ENCODE peak calls at places on chromosomes 13 and 19, in seven cellular contexts. G is fibroblast of pulmonary artery, D is fibroblast of lung, Q is tibial artery, K is endothelial cell of umbilical vein, T is astrocyte of the cerebellum, H is epithelial cell of esophagus. F is an unnamed sample.

GRCh38 chr13:42821437-42821836 is 40.1 kb downstream of the FAM216B start:
- DNase-seq in G (peak), D (peak), Q (no peak), K (peak), T (peak), H (peak), F (peak)

GRCh38 chr19:31505596-31505910 is 156.3 kb upstream of the TSHZ3 start:
- DNase-seq in G (no peak), D (no peak), Q (no peak), K (no peak), T (no peak), H (no peak), F (no peak)

GRCh38 chr19:44747739-44748425 is 626 bp upstream of the BCL3 start:
- DNase-seq in G (peak), D (peak), Q (peak), K (peak), T (no peak), H (no peak), F (peak)

GRCh38 chr19:4264812-4265211 is 14.3 kb upstream of the SHD start:
- DNase-seq in G (no peak), D (no peak), Q (no peak), K (no peak), T (no peak), H (no peak), F (no peak)

GRCh38 chr19:46428278-46429141 is at the start of gene PNMA8C:
- DNase-seq in G (peak), D (peak), Q (peak), K (peak), T (no peak), H (no peak), F (peak)

GRCh38 chr13:93559718-93560117 is 333.1 kb downstream of the GPC6 start:
- DNase-seq in G (peak), D (peak), Q (no peak), K (no peak), T (peak), H (peak), F (peak)

GRCh38 chr13:37534181-37534580 is 64.4 kb downstream of the POSTN start:
- DNase-seq in G (peak), D (peak), Q (no peak), K (no peak), T (peak), H (peak), F (peak)

GRCh38 chr19:46488551-46488950 is 7.1 kb downstream of the PNMA8B start:
- DNase-seq in G (no peak), D (no peak), Q (no peak), K (no peak), T (no peak), H (no peak), F (no peak)

GRCh38 chr19:6700586-6701316 is 19.7 kb downstream of the C3 start:
- DNase-seq in G (no peak), D (no peak), Q (no peak), K (no peak), T (no peak), H (no peak), F (no peak)

GRCh38 chr13:95099541-95099940 is 201.7 kb downstream of the ABCC4 start:
- DNase-seq in G (peak), D (peak), Q (no peak), K (peak), T (no peak), H (peak), F (peak)

GRCh38 chr19:44401108-44401786 is at the start of gene ZNF285:
- DNase-seq in G (peak), D (peak), Q (peak), K (peak), T (peak), H (peak), F (peak)

GRCh38 chr19:7512400-7512851 is 3.5 kb upstream of the ZNF358 start:
- DNase-seq in G (no peak), D (no peak), Q (no peak), K (no peak), T (no peak), H (peak), F (no peak)

GRCh38 chr19:43721469-43722048 is 5.7 kb downstream of the IRGC start:
- DNase-seq in G (no peak), D (no peak), Q (no peak), K (no peak), T (no peak), H (no peak), F (no peak)

GRCh38 chr19:9565900-9566705 is 18.2 kb downstream of the ZNF121 start:
- DNase-seq in G (peak), D (peak), Q (no peak), K (no peak), T (no peak), H (peak), F (peak)

GRCh38 chr13:49629947-49630346 is 1.6 kb downstream of the ARL11 start:
- DNase-seq in G (no peak), D (no peak), Q (no peak), K (peak), T (no peak), H (peak), F (no peak)

GRCh38 chr13:53783466-53783865 is 754.9 kb downstream of the OLFM4 start:
- DNase-seq in G (no peak), D (no peak), Q (no peak), K (no peak), T (no peak), H (no peak), F (no peak)

GRCh38 chr19:13842294-13843103 is 34.4 kb upstream of the NANOS3 start:
- DNase-seq in G (peak), D (peak), Q (peak), K (peak), T (no peak), H (peak), F (peak)

GRCh38 chr13:25440081-25440480 is 68.3 kb downstream of the ATP8A2 start:
- DNase-seq in G (no peak), D (no peak), Q (no peak), K (no peak), T (no peak), H (no peak), F (no peak)

GRCh38 chr13:50127726-50128291 is 112.6 kb downstream of the KCNRG start:
- DNase-seq in G (no peak), D (no peak), Q (no peak), K (no peak), T (no peak), H (no peak), F (no peak)

GRCh38 chr19:29211562-29212416 is 1.2 kb downstream of the UQCRFS1 start:
- DNase-seq in G (peak), D (peak), Q (no peak), K (no peak), T (no peak), H (peak), F (peak)

GRCh38 chr19:12825259-12826131 is 8.9 kb downstream of the RTBDN start:
- DNase-seq in G (no peak), D (no peak), Q (no peak), K (peak), T (no peak), H (no peak), F (no peak)

GRCh38 chr19:13938361-13939027 is at the start of gene PODNL1:
- DNase-seq in G (peak), D (peak), Q (peak), K (no peak), T (peak), H (peak), F (peak)

GRCh38 chr13:91346848-91347211 is 657 bp upstream of the MIR17HG start:
- DNase-seq in G (peak), D (no peak), Q (no peak), K (peak), T (no peak), H (peak), F (peak)

GRCh38 chr19:1074512-1075283 is 7.7 kb downstream of the ARHGAP45 start:
- DNase-seq in G (no peak), D (no peak), Q (peak), K (no peak), T (no peak), H (no peak), F (no peak)

GRCh38 chr19:54587026-54587425 is 6.4 kb upstream of the LILRA1 start:
- DNase-seq in G (no peak), D (no peak), Q (no peak), K (no peak), T (no peak), H (no peak), F (no peak)

GRCh38 chr13:85430216-85430615 is 369.0 kb downstream of the SLITRK6 start:
- DNase-seq in G (no peak), D (no peak), Q (no peak), K (no peak), T (no peak), H (peak), F (no peak)

GRCh38 chr19:46609511-46610412 is 8.6 kb downstream of the CALM3 start:
- DNase-seq in G (no peak), D (no peak), Q (no peak), K (no peak), T (no peak), H (no peak), F (no peak)

GRCh38 chr13:107376393-107377085 is 808.6 kb upstream of the ARGLU1 start:
- DNase-seq in G (no peak), D (no peak), Q (no peak), K (no peak), T (no peak), H (no peak), F (peak)

GRCh38 chr13:63190219-63190618 is 1774.6 kb upstream of the PCDH20 start:
- DNase-seq in G (no peak), D (no peak), Q (no peak), K (no peak), T (no peak), H (no peak), F (peak)

GRCh38 chr13:99314640-99315176 is 7.5 kb upstream of the GPR183 start:
- DNase-seq in G (peak), D (no peak), Q (no peak), K (peak), T (no peak), H (no peak), F (peak)

GRCh38 chr13:33349314-33349995 is 63.9 kb upstream of the STARD13 start:
- DNase-seq in G (no peak), D (no peak), Q (peak), K (no peak), T (no peak), H (no peak), F (no peak)

GRCh38 chr13:32142956-32143375 is 111.4 kb downstream of the FRY start:
- DNase-seq in G (peak), D (peak), Q (no peak), K (peak), T (no peak), H (no peak), F (peak)

GRCh38 chr19:38647966-38648788 is 728 bp downstream of the ACTN4 start:
- DNase-seq in G (no peak), D (no peak), Q (no peak), K (peak), T (no peak), H (no peak), F (no peak)

GRCh38 chr13:43291289-43292055 is 268.1 kb downstream of the DNAJC15 start:
- DNase-seq in G (no peak), D (no peak), Q (no peak), K (no peak), T (no peak), H (no peak), F (no peak)

DNA sequence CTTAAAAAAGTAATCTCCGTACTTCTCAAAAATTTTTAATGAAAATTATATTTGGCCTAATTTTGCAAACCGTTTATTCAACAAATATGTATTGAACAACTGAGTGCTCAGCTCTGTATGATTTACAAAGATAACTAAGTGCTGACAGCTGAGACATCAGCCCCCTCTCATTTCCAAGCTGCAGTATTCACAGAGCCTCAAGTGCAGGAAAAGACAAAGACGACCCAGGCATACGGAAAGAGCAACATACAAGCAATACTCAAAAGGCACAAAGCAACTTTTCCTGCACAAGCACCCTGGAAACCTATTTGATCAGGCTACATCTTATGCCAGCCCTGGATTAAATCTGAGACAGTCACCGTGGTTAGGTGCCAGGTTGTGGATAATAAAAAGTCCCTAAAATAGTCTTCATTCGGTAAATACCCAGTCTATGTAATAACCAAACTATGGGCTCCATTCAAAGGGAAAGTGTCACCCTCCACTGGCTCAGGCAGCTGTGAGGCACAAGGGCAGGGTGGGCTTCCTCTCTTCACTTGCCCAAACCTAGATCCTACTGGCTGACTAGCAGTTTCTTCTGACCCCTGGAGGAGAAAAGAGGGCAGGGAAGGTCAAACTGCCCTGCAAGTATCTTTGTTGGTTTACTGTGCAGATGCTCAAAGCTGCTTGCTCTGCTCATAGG is 65.5 kb downstream of the TBC1D4 start:
- DNase-seq in G (no peak), D (no peak), Q (no peak), K (no peak), T (no peak), H (no peak), F (no peak)
- TF ChIP-seq CTCF in G (no peak), D (no peak), Q (no peak), K (no peak), T (no peak), H (no peak), F (no peak)

GRCh38 chr19:39831679-39832078 is 2.3 kb downstream of the DYRK1B start:
- DNase-seq in G (no peak), D (no peak), Q (no peak), K (no peak), T (no peak), H (no peak), F (no peak)
- H3K4me3 ChIP-seq in G (no peak), D (no peak), Q (no peak), K (no peak), T (no peak), H (no peak), F (no peak)

GRCh38 chr13:113758651-113759524 is at the start of gene TMEM255B:
- DNase-seq in G (peak), D (peak), Q (peak), K (peak), T (no peak), H (peak), F (peak)
- TF ChIP-seq CTCF in G (no peak), D (no peak), Q (peak), K (no peak), T (peak), H (no peak), F (peak)

GRCh38 chr19:41879080-41879479 is 2.0 kb downstream of the CD79A start:
- DNase-seq in G (no peak), D (no peak), Q (no peak), K (no peak), T (no peak), H (no peak), F (no peak)

GRCh38 chr19:41879670-41880328 is 2.7 kb downstream of the CD79A start:
- DNase-seq in G (no peak), D (no peak), Q (no peak), K (no peak), T (no peak), H (no peak), F (no peak)

GRCh38 chr19:41877916-41878905 is 1.1 kb downstream of the CD79A start:
- DNase-seq in G (no peak), D (no peak), Q (no peak), K (no peak), T (no peak), H (no peak), F (no peak)

GRCh38 chr19:41877490-41877876 is 404 bp downstream of the CD79A start:
- DNase-seq in G (no peak), D (no peak), Q (no peak), K (no peak), T (no peak), H (no peak), F (no peak)

DNA sequence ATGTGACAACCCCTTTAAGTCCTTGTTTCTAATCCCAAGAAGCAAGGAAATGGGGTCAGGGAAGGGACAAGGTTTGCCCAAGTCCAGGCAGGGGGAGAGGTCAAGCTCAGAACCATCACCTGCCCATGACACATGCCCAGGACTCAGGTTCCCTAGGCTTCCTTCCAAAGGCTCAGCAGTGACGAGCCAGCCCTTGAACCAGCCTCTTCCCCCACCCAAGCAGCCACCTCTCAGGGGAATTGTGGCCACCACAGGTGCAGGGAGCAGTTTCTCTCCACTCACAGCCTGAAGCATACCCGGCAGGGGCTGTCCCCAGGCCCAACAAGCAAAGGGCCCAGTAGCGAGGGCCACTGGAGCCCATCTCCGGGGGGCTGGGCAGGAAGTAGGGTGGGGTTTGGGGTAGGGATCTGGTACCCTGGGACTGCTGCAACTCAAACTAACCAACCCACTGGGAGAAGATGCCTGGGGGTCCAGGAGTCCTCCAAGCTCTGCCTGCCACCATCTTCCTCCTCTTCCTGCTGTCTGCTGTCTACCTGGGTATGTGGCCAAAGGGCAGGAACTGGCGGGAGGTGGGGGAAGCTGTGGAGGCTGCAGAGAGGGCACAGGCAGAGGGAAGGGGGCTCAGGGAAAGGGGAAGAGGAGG is at the start of gene CD79A:
- DNase-seq in G (no peak), D (no peak), Q (no peak), K (no peak), T (no peak), H (no peak), F (no peak)
- H3K4me3 ChIP-seq in G (no peak), D (no peak), Q (no peak), K (no peak), T (no peak), H (no peak), F (no peak)

F was measured in astrocyte of the spinal cord.